ENCODE peak calls at places on chromosomes 1 and 21, in eight cellular contexts. F is MM.1S, J is stomach, U is AG04450, G is A673, O is Peyer's patch, Z is tibial nerve, Y is heart right ventricle. E is an unnamed sample. For H3K27me3, the result is how much of the 10 kb centered on the place peaks cover.

GRCh38 chr1:206631085-206631509 is 4.2 kb upstream of the DYRK3 start:
- DNase-seq in J (peak), Z (no peak), G (peak), O (peak), F (peak), Y (peak), U (peak), E (peak)

GRCh38 chr1:85494074-85494956 is 29.4 kb upstream of the DDAH1 start:
- DNase-seq in U (no peak), G (no peak), Z (no peak), Y (no peak), F (peak), J (no peak), O (no peak), E (peak)

GRCh38 chr1:116486424-116486823 is 84.4 kb downstream of the CD58 start:
- DNase-seq in J (no peak), Z (no peak), O (no peak), F (no peak), G (no peak), Y (no peak), U (no peak), E (no peak)

GRCh38 chr1:110677016-110677415 is 2.3 kb upstream of the KCNA3 start:
- DNase-seq in F (no peak), G (peak), O (no peak), U (no peak), Z (no peak), J (no peak), Y (no peak), E (no peak)

GRCh38 chr1:46522184-46522968 is 29.1 kb downstream of the KNCN start:
- DNase-seq in O (no peak), G (peak), F (no peak), Y (no peak), J (peak), Z (peak), U (no peak), E (peak)

GRCh38 chr1:2237773-2238172 is 9.7 kb downstream of the SKI start:
- DNase-seq in Z (no peak), F (no peak), U (no peak), J (no peak), G (no peak), O (no peak), Y (no peak), E (peak)

GRCh38 chr1:99603699-99604595 is 42.0 kb upstream of the PALMD start:
- DNase-seq in F (no peak), Y (no peak), O (no peak), G (no peak), U (no peak), J (no peak), Z (no peak), E (no peak)

GRCh38 chr1:168408531-168409242 is 128.0 kb downstream of the TBX19 start:
- DNase-seq in Y (no peak), U (no peak), O (no peak), G (no peak), J (no peak), F (peak), Z (no peak), E (no peak)

GRCh38 chr1:216562383-216562782 is 139.1 kb upstream of the USH2A start:
- DNase-seq in Y (no peak), F (no peak), Z (no peak), G (peak), U (no peak), J (no peak), O (no peak), E (no peak)

GRCh38 chr1:225923692-225924555 is at the start of gene PYCR2:
- DNase-seq in F (peak), U (peak), Y (peak), J (peak), O (peak), Z (peak), G (peak), E (peak)
- TF ChIP-seq CTCF in F (no peak), U (no peak), Y (peak), J (no peak), O (no peak), Z (no peak), G (no peak), E (no peak)

GRCh38 chr21:45367402-45368351 is 37.3 kb upstream of the COL18A1 start:
- DNase-seq in G (no peak), Z (no peak), J (no peak), Y (no peak), U (no peak), F (no peak), O (no peak), E (no peak)
- H3K27ac ChIP-seq in G (no peak), Z (peak), J (peak), Y (peak), U (peak), F (no peak), O (peak), E (no peak)

GRCh38 chr1:29126198-29126597 is 2.5 kb upstream of the TMEM200B start:
- DNase-seq in G (no peak), Y (no peak), F (no peak), U (no peak), J (no peak), Z (no peak), O (no peak), E (no peak)
- H3K27me3 ChIP-seq in G (under half), Y (under half), F (under half), U (under half), J (under half), Z (under half), O (under half), E (under half)

GRCh38 chr1:61607448-61607847 is 117.5 kb downstream of the TM2D1 start:
- DNase-seq in J (no peak), Y (no peak), Z (no peak), O (no peak), U (no peak), F (no peak), G (no peak), E (no peak)
- TF ChIP-seq CTCF in J (no peak), Y (no peak), Z (no peak), O (no peak), U (no peak), F (no peak), G (no peak), E (no peak)

GRCh38 chr1:12275370-12275769 is 45.5 kb downstream of the VPS13D start:
- DNase-seq in Y (peak), F (no peak), U (no peak), J (peak), O (peak), G (peak), Z (peak), E (peak)
- H3K27ac ChIP-seq in Y (no peak), F (no peak), U (no peak), J (no peak), O (no peak), G (no peak), Z (no peak), E (no peak)

DNA sequence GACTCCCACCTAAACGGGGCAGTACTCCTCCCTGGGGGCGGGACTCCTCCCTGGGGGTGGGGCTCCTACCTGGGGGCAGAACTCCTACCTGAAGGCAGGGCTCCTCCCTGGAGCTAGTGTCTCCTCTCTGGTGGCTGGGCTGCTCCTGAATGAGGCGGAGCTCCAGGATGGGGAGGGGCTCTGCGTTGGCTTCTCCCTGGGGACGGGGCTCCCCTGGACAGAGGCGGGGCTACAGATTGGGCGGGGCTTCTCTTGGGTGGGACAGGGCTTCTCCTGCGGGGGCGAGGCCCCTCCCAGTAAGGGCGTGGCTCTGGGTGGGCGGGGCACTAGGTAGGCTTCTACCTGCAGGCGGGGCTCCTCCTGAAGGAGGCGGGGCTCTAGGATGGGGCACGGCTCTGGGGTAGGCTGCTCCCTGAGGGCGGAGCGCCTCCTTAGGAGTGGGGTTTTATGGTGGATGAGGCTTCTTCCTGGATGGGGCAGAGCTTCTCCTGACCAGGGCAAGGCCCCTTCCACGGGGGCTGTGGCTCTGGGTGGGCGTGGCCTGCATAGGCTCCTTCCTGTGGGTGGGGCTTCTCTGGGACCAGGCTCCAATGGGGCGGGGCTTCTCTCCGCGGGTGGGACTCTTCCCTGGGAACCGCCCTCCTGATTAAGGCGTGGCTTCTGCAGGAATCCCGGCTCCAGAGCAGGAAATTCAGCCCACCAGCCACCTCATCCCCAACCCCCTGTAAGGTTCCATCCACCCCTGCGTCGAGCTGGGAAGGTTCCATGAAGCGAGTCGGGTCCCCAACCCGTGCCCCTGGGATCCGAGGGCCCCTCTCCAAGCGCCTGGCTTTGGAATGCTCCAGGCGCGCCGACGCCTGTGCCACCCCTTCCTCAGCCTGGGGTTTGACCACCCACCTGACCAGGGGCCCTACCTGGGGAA is 22.7 kb upstream of the ARF1 start:
- DNase-seq in O (peak), J (peak), F (no peak), U (no peak), Z (peak), G (peak), Y (no peak), E (peak)
- H3K27me3 ChIP-seq in O (under half), J (under half), F (under half), U (under half), Z (half or more), G (half or more), Y (under half), E (under half)

GRCh38 chr1:102550729-102551384 is 554.1 kb upstream of the OLFM3 start:
- DNase-seq in Z (no peak), J (no peak), G (peak), O (no peak), F (peak), U (no peak), Y (no peak), E (peak)
- TF ChIP-seq CTCF in Z (no peak), J (no peak), G (peak), O (no peak), F (no peak), U (peak), Y (no peak), E (peak)